ENCODE peak calls at places on chromosomes 13 and 19, in five cellular contexts. E is ovary, J is cardiac muscle cell, F is right lobe of liver, D is left ventricle myocardium inferior. G is an unnamed sample.

GRCh38 chr19:23015660-23016059 is 12.7 kb upstream of the ZNF728 start:
- DNase-seq in D (no peak), J (no peak), E (no peak), F (no peak), G (no peak)

GRCh38 chr19:48424694-48425219 is 21.0 kb upstream of the GRWD1 start:
- DNase-seq in E (no peak), D (no peak), F (no peak), J (peak; percentile 72), G (no peak)

GRCh38 chr19:7715671-7716070 is 13.7 kb upstream of the FCER2 start:
- DNase-seq in F (no peak), D (no peak), E (no peak), J (no peak), G (no peak)

GRCh38 chr13:106277483-106278154 is 257.8 kb downstream of the EFNB2 start:
- DNase-seq in E (no peak), F (no peak), D (peak; percentile 33), J (no peak), G (no peak)

GRCh38 chr19:3618144-3618810 is 8.3 kb downstream of the CACTIN start:
- DNase-seq in F (peak; percentile 78), E (peak; percentile 70), J (peak; percentile 67), D (peak; percentile 71), G (no peak)

GRCh38 chr19:50830266-50831025 is 2.9 kb downstream of the KLK15 start:
- DNase-seq in E (no peak), F (no peak), J (no peak), D (no peak), G (no peak)

GRCh38 chr13:29471551-29471950 is 123.9 kb downstream of the SLC7A1 start:
- DNase-seq in J (no peak), D (no peak), F (no peak), E (no peak), G (no peak)

GRCh38 chr19:48674216-48674809 is 1.5 kb upstream of the NTN5 start:
- DNase-seq in J (no peak), D (no peak), F (no peak), E (no peak), G (no peak)

GRCh38 chr13:29925457-29925856 is 75.0 kb upstream of the UBL3 start:
- DNase-seq in J (peak; percentile 96), D (peak; percentile 55), E (peak; percentile 58), F (peak; percentile 64), G (peak; percentile 81)

GRCh38 chr13:78121001-78121400 is 202.4 kb upstream of the EDNRB start:
- DNase-seq in E (no peak), J (no peak), D (no peak), F (no peak), G (no peak)

GRCh38 chr19:38395381-38396127 is 7.1 kb downstream of the SPRED3 start:
- DNase-seq in D (no peak), E (no peak), F (no peak), J (no peak), G (no peak)

GRCh38 chr13:66040506-66040905 is 1189.6 kb downstream of the PCDH9 start:
- DNase-seq in E (no peak), D (no peak), F (no peak), J (no peak), G (no peak)

GRCh38 chr13:26442541-26442940 is 114.9 kb upstream of the WASF3 start:
- DNase-seq in J (no peak), F (no peak), D (no peak), E (no peak), G (no peak)

GRCh38 chr13:47437411-47437810 is 540.6 kb upstream of the HTR2A start:
- DNase-seq in J (no peak), D (no peak), E (no peak), F (no peak), G (no peak)

GRCh38 chr13:22454586-22454985 is 726.2 kb upstream of the SGCG start:
- DNase-seq in J (no peak), D (no peak), E (no peak), F (no peak), G (no peak)

GRCh38 chr19:40576181-40576584 is 490 bp upstream of the SHKBP1 start:
- DNase-seq in D (no peak), E (no peak), J (no peak), F (no peak), G (no peak)

DNA sequence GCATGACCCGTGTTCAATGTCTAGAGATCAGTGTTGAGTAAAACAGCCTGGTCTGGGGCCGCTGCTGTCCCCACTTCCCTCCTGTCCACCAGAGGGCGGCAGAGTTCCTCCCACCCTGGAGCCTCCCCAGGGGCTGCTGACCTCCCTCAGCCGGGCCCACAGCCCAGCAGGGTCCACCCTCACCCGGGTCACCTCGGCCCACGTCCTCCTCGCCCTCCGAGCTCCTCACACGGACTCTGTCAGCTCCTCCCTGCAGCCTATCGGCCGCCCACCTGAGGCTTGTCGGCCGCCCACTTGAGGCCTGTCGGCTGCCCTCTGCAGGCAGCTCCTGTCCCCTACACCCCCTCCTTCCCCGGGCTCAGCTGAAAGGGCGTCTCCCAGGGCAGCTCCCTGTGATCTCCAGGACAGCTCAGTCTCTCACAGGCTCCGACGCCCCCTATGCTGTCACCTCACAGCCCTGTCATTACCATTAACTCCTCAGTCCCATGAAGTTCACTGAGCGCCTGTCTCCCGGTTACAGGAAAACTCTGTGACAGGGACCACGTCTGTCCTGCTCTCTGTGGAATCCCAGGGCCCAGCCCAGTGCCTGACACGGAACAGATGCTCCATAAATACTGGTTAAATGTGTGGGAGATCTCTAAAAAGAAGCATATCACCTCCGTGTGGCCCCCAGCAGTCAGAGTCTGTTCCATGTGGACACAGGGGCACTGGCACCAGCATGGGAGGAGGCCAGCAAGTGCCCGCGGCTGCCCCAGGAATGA is 1.5 kb upstream of the CEACAM5 start:
- DNase-seq in F (peak; percentile 68), E (no peak), D (peak; percentile 23), J (peak; percentile 30), G (peak; percentile 83)
- TF ChIP-seq CTCF in F (peak; percentile 97), E (no peak), D (peak; percentile 52), J (peak; percentile 68), G (peak; percentile 82)

DNA sequence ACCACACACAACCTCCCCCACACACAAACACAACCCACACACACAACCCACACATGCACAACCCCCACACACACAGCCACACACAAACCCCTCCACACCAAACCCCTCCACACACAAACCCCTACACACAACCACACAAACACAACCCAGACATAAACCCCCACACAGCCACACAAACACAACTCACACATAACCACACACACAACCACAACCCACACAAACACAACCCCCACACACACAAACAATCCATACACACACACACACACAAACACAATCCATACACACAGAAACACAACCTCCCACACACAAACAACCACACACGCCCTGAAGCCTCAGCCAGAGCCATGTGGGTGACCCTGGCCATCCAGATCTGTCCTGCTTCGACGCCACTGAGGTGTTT is 30.0 kb upstream of the ISYNA1 start:
- DNase-seq in F (no peak), J (no peak), E (no peak), D (no peak), G (no peak)
- H3K4me1 ChIP-seq in F (peaks cover 49% of the 10 kb centered on the region), J (no peaks in the 10 kb centered on the region), E (peaks cover 32% of the 10 kb centered on the region), D (peaks cover 70% of the 10 kb centered on the region), G (peaks cover 49% of the 10 kb centered on the region)

GRCh38 chr19:9937001-9937411 is 691 bp upstream of the OLFM2 start:
- DNase-seq in D (no peak), F (no peak), E (no peak), J (no peak), G (no peak)
- H3K4me3 ChIP-seq in D (peak overlapping the region; percentile 59), F (no peak overlapping the region), E (no peak overlapping the region), J (no peak overlapping the region), G (no peak overlapping the region)

DNA sequence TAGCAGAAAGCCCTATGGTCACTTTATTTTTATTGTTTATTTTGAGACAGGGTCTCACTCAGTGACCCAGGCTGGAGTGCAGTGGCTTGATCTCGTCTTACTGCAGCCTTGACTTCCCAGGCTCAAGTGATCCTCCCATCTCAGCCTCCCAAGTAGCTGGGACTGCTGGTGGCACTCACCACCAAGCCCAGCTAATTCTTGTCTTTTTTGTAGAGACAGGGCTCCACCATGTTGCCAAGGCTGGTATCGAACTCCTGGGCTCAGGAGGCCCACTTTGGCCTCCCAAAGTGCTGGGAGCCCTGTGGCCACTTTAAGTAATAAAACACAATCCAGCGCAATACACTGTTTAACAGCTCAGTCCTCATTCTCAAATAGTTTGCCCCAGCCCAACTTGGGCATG is 69.3 kb downstream of the NUFIP1 start:
- DNase-seq in D (no peak), E (no peak), J (no peak), F (no peak), G (no peak)
- TF ChIP-seq CTCF in D (no peak), E (no peak), J (no peak), F (no peak), G (no peak)

DNA sequence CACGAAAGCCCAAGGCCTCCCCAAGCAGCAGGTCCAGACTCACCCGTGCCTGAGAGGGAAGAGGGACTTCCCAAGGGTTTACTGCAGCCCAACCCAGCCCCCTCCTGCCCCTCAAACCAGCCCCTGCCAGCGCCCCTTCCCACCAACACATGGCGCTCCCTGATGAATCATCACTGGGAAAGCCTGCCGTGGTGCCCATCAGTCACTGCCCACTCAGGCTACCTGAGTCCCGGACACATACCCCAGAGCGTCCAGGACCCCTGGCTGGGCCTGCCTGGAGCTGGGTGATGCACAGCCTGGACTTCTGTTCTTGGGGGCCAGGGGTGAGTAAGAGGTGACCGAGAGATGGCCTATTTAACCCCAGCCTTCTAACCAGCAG is 60.6 kb downstream of the MLLT1 start:
- DNase-seq in F (peak; percentile 28), E (no peak), J (no peak), D (no peak), G (no peak)
- H3K4me1 ChIP-seq in F (peaks cover 7% of the 10 kb centered on the region), E (peaks cover 59% of the 10 kb centered on the region), J (peaks cover 27% of the 10 kb centered on the region), D (peaks cover 71% of the 10 kb centered on the region), G (peaks cover 64% of the 10 kb centered on the region)